ENCODE peak calls at places on chromosomes 16 and 17, in ten cellular contexts. One of them, this sample, is unnamed.

GRCh38 chr17:13967416-13967815 is 101.9 kb upstream of the COX10 start:
- DNase-seq in iris pigment epithelial cell: no peak
- DNase-seq in NCI-H1105: no peak
- DNase-seq in hepatic stellate cell: no peak
- DNase-seq in fibroblast of pulmonary artery: no peak
- DNase-seq in Daoy: no peak
- DNase-seq in stomach: no peak
- DNase-seq in lung microvascular endothelial cell: no peak
- DNase-seq in brain microvascular endothelial cell: no peak
- DNase-seq in H54: no peak
- DNase-seq in this sample: no peak

GRCh38 chr17:69655902-69656301 is 241.4 kb downstream of the MAP2K6 start:
- DNase-seq in Daoy: no peak
- DNase-seq in H54: no peak
- DNase-seq in iris pigment epithelial cell: no peak
- DNase-seq in fibroblast of pulmonary artery: no peak
- DNase-seq in brain microvascular endothelial cell: no peak
- DNase-seq in lung microvascular endothelial cell: no peak
- DNase-seq in NCI-H1105: no peak
- DNase-seq in stomach: no peak
- DNase-seq in hepatic stellate cell: no peak
- DNase-seq in this sample: no peak

GRCh38 chr17:35432176-35433074 is at the start of gene SLFN12:
- DNase-seq in lung microvascular endothelial cell: peak
- DNase-seq in iris pigment epithelial cell: peak
- DNase-seq in brain microvascular endothelial cell: peak
- DNase-seq in Daoy: peak
- DNase-seq in NCI-H1105: no peak
- DNase-seq in fibroblast of pulmonary artery: peak
- DNase-seq in hepatic stellate cell: peak
- DNase-seq in stomach: peak
- DNase-seq in H54: peak
- DNase-seq in this sample: no peak

GRCh38 chr16:3180445-3180878 is 7.5 kb upstream of the OR1F1 start:
- DNase-seq in lung microvascular endothelial cell: no peak
- DNase-seq in NCI-H1105: no peak
- DNase-seq in stomach: no peak
- DNase-seq in H54: no peak
- DNase-seq in iris pigment epithelial cell: peak
- DNase-seq in fibroblast of pulmonary artery: no peak
- DNase-seq in Daoy: peak
- DNase-seq in brain microvascular endothelial cell: peak
- DNase-seq in hepatic stellate cell: no peak
- DNase-seq in this sample: no peak

GRCh38 chr17:68089881-68090280 is 54.3 kb downstream of the KPNA2 start:
- DNase-seq in Daoy: peak
- DNase-seq in H54: peak
- DNase-seq in lung microvascular endothelial cell: peak
- DNase-seq in iris pigment epithelial cell: no peak
- DNase-seq in brain microvascular endothelial cell: peak
- DNase-seq in hepatic stellate cell: peak
- DNase-seq in fibroblast of pulmonary artery: peak
- DNase-seq in NCI-H1105: no peak
- DNase-seq in stomach: peak
- DNase-seq in this sample: no peak

GRCh38 chr17:34285304-34285792 is at the start of gene CCL11:
- DNase-seq in stomach: no peak
- DNase-seq in iris pigment epithelial cell: no peak
- DNase-seq in NCI-H1105: no peak
- DNase-seq in Daoy: no peak
- DNase-seq in brain microvascular endothelial cell: no peak
- DNase-seq in fibroblast of pulmonary artery: no peak
- DNase-seq in hepatic stellate cell: no peak
- DNase-seq in H54: no peak
- DNase-seq in lung microvascular endothelial cell: no peak
- DNase-seq in this sample: no peak

GRCh38 chr16:10850478-10850850 is 26.5 kb upstream of the CIITA start:
- DNase-seq in iris pigment epithelial cell: no peak
- DNase-seq in H54: no peak
- DNase-seq in brain microvascular endothelial cell: no peak
- DNase-seq in hepatic stellate cell: no peak
- DNase-seq in Daoy: no peak
- DNase-seq in stomach: no peak
- DNase-seq in lung microvascular endothelial cell: no peak
- DNase-seq in NCI-H1105: no peak
- DNase-seq in fibroblast of pulmonary artery: no peak
- DNase-seq in this sample: no peak

GRCh38 chr16:66604376-66605176 is at the start of gene CMTM3:
- DNase-seq in NCI-H1105: no peak
- DNase-seq in Daoy: peak
- DNase-seq in stomach: peak
- DNase-seq in lung microvascular endothelial cell: peak
- DNase-seq in iris pigment epithelial cell: peak
- DNase-seq in brain microvascular endothelial cell: peak
- DNase-seq in fibroblast of pulmonary artery: peak
- DNase-seq in hepatic stellate cell: peak
- DNase-seq in H54: peak
- DNase-seq in this sample: peak

GRCh38 chr17:74870512-74870911 is 2.3 kb downstream of the FDXR start:
- DNase-seq in NCI-H1105: no peak
- DNase-seq in hepatic stellate cell: peak
- DNase-seq in brain microvascular endothelial cell: peak
- DNase-seq in lung microvascular endothelial cell: peak
- DNase-seq in iris pigment epithelial cell: peak
- DNase-seq in fibroblast of pulmonary artery: peak
- DNase-seq in H54: no peak
- DNase-seq in Daoy: peak
- DNase-seq in stomach: no peak
- DNase-seq in this sample: no peak

GRCh38 chr16:56357765-56358322 is 67.5 kb downstream of the AMFR start:
- DNase-seq in hepatic stellate cell: no peak
- DNase-seq in brain microvascular endothelial cell: no peak
- DNase-seq in Daoy: no peak
- DNase-seq in fibroblast of pulmonary artery: no peak
- DNase-seq in iris pigment epithelial cell: peak
- DNase-seq in H54: no peak
- DNase-seq in stomach: peak
- DNase-seq in NCI-H1105: no peak
- DNase-seq in lung microvascular endothelial cell: no peak
- DNase-seq in this sample: no peak

GRCh38 chr16:79089735-79090284 is 510.7 kb downstream of the MAF start:
- DNase-seq in iris pigment epithelial cell: no peak
- DNase-seq in NCI-H1105: no peak
- DNase-seq in stomach: no peak
- DNase-seq in lung microvascular endothelial cell: no peak
- DNase-seq in Daoy: peak
- DNase-seq in hepatic stellate cell: no peak
- DNase-seq in brain microvascular endothelial cell: peak
- DNase-seq in H54: no peak
- DNase-seq in fibroblast of pulmonary artery: no peak
- DNase-seq in this sample: no peak

GRCh38 chr16:66296591-66296990 is 69.9 kb upstream of the CDH5 start:
- DNase-seq in lung microvascular endothelial cell: no peak
- DNase-seq in stomach: peak
- DNase-seq in iris pigment epithelial cell: no peak
- DNase-seq in NCI-H1105: no peak
- DNase-seq in H54: no peak
- DNase-seq in Daoy: no peak
- DNase-seq in hepatic stellate cell: no peak
- DNase-seq in fibroblast of pulmonary artery: no peak
- DNase-seq in brain microvascular endothelial cell: no peak
- DNase-seq in this sample: no peak